ENCODE peak calls at places on chromosomes 11 and 22, in eight cellular contexts. P, B, W, Q, F, Y, G and I are unnamed samples.
A peak's percentile ranks its signal among the peaks of the same experiment; 100 is the strongest.

GRCh38 chr11:118010738-118011461 is 24.7 kb downstream of the IL10RA start:
- DNase-seq in G (no peak), W (peak; percentile 52), Y (no peak), F (no peak), Q (no peak), P (no peak), B (no peak), I (no peak)

GRCh38 chr11:121741954-121742361 is 289.2 kb upstream of the SORL1-AS1 start:
- DNase-seq in Y (no peak), W (no peak), P (peak; percentile 91), Q (no peak), F (no peak), G (no peak), B (no peak), I (no peak)

GRCh38 chr11:70788247-70789022 is 390.1 kb downstream of the CTTN start:
- DNase-seq in F (peak; percentile 41), B (peak; percentile 92), P (peak; percentile 62), G (no peak), Y (no peak), Q (no peak), W (no peak), I (peak; percentile 26)

GRCh38 chr11:20873054-20873453 is 203.7 kb downstream of the NELL1 start:
- DNase-seq in B (no peak), P (no peak), W (no peak), Y (peak; percentile 22), Q (peak; percentile 41), G (peak; percentile 63), F (no peak), I (peak; percentile 58)

GRCh38 chr11:132962026-132962425 is 570.3 kb downstream of the OPCML start:
- DNase-seq in Q (no peak), P (no peak), Y (no peak), W (no peak), F (no peak), B (no peak), G (no peak), I (peak; percentile 47)

GRCh38 chr11:48141475-48142100 is 75.0 kb upstream of the OR4B1 start:
- DNase-seq in Y (no peak), Q (no peak), G (no peak), W (no peak), B (peak; percentile 44), F (no peak), P (no peak), I (no peak)

GRCh38 chr11:2317354-2318050 is 15.7 kb downstream of the TSPAN32 start:
- DNase-seq in P (peak; percentile 50), G (no peak), B (no peak), F (no peak), Q (no peak), Y (no peak), W (no peak), I (no peak)

GRCh38 chr11:114366331-114367243 is 33.7 kb downstream of the C11orf71 start:
- DNase-seq in B (peak; percentile 83), G (peak; percentile 25), P (no peak), F (no peak), Q (no peak), W (no peak), Y (no peak), I (no peak)

GRCh38 chr22:44094751-44095302 is 70.7 kb downstream of the PARVB start:
- DNase-seq in B (no peak), G (no peak), W (no peak), F (no peak), Y (no peak), Q (no peak), P (peak; percentile 13), I (no peak)

GRCh38 chr22:44091021-44091721 is 67.1 kb downstream of the PARVB start:
- DNase-seq in P (no peak), F (no peak), G (peak; percentile 32), B (peak; percentile 25), Q (no peak), Y (peak; percentile 20), W (no peak), I (peak; percentile 55)

GRCh38 chr22:44091751-44092150 is 67.6 kb downstream of the PARVB start:
- DNase-seq in F (no peak), Y (no peak), B (no peak), W (no peak), P (no peak), Q (no peak), G (no peak), I (no peak)

GRCh38 chr22:44092636-44093220 is 68.6 kb downstream of the PARVB start:
- DNase-seq in B (no peak), F (no peak), P (no peak), W (no peak), Q (no peak), G (no peak), Y (no peak), I (no peak)

DNA sequence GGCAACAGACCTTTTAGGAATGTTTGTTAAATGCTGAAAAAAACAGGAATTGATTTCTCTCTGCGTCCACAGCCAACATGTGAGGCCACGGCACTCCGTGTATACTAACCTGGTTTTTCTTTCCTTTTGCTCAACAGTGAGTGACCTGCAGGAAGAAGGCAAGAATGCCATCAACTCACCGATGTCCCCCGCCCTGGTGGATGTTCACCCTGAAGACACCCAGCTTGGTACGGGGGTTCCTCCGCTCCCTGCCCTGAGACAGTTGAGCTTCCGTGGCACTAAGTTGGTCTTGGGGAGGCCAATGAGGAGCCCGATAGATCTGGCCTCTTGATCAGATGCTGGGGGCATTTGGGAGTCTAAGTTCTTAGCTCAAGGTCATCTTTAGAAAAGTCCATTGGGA is 69.7 kb downstream of the PARVB start:
- DNase-seq in P (peak; percentile 11), Q (no peak), G (no peak), B (no peak), F (no peak), W (no peak), Y (no peak), I (no peak)
- H3K4me1 ChIP-seq in P (no peaks in the 10 kb centered on the region), Q (peaks cover 4% of the 10 kb centered on the region), G (no peaks in the 10 kb centered on the region), B (peaks cover 5% of the 10 kb centered on the region), F (no peaks in the 10 kb centered on the region), W (peaks cover 21% of the 10 kb centered on the region), Y (no peaks in the 10 kb centered on the region), I (no peaks in the 10 kb centered on the region)

GRCh38 chr22:23211622-23212021 is 31.3 kb downstream of the BCR start:
- DNase-seq in G (no peak), B (no peak), Q (no peak), W (no peak), Y (peak; percentile 63), P (peak; percentile 55), F (no peak), I (no peak)
- H3K4me1 ChIP-seq in G (peaks cover 13% of the 10 kb centered on the region), B (peaks cover 15% of the 10 kb centered on the region), Q (peaks cover 4% of the 10 kb centered on the region), W (peaks cover 54% of the 10 kb centered on the region), Y (peaks cover 26% of the 10 kb centered on the region), P (no peaks in the 10 kb centered on the region), F (no peaks in the 10 kb centered on the region), I (peaks cover 13% of the 10 kb centered on the region)

DNA sequence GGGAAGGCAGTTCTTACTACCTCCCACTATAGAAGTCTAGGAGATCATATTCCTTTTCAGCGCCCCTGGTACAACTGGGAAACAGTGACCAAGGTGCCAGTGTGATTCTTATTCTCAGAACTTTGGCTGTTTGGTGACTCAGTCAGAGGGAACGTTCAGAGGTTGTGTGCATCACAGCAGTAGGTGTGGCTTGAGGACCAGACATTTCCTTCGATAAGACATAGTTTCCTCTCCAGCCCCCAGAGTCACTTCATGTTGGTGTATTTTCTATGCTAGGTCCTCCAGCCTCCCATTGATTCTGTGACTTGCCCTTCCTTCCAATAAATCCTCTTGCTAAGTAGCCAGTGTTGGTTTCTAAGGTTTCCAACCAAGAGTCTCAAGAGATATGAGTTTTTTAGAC is 171.9 kb upstream of the MPPED2 start:
- DNase-seq in W (no peak), F (no peak), Q (no peak), B (no peak), Y (no peak), P (no peak), G (no peak), I (no peak)
- H3K4me1 ChIP-seq in W (no peaks in the 10 kb centered on the region), F (no peaks in the 10 kb centered on the region), Q (no peaks in the 10 kb centered on the region), B (no peaks in the 10 kb centered on the region), Y (no peaks in the 10 kb centered on the region), P (no peaks in the 10 kb centered on the region), G (no peaks in the 10 kb centered on the region), I (peaks cover 45% of the 10 kb centered on the region)

GRCh38 chr11:352456-353180 is 16.7 kb upstream of the B4GALNT4 start:
- DNase-seq in F (no peak), B (no peak), P (peak; percentile 43), Y (no peak), Q (no peak), G (no peak), W (no peak), I (no peak)
- H3K4me1 ChIP-seq in F (peaks cover 12% of the 10 kb centered on the region), B (peaks cover 12% of the 10 kb centered on the region), P (no peaks in the 10 kb centered on the region), Y (peaks cover 68% of the 10 kb centered on the region), Q (peaks cover 7% of the 10 kb centered on the region), G (peaks cover 36% of the 10 kb centered on the region), W (peaks cover 32% of the 10 kb centered on the region), I (peaks cover 10% of the 10 kb centered on the region)